ENCODE peak calls at places on chromosomes 5 and 9, in four cellular contexts. U, R, N and I are unnamed samples. For H3K4me1, the result is how much of the 10 kb centered on the place peaks cover.

GRCh38 chr5:114449836-114450515 is 88.1 kb downstream of the KCNN2 start:
- DNase-seq in N (peak), R (peak), U (peak), I (peak)

GRCh38 chr5:67165524-67166459 is 30.8 kb downstream of the CD180 start:
- DNase-seq in N (no peak), U (no peak), R (peak), I (peak)

GRCh38 chr5:163712011-163712410 is 206.6 kb downstream of the MAT2B start:
- DNase-seq in R (no peak), U (no peak), N (no peak), I (no peak)

GRCh38 chr5:10635257-10635860 is 71.5 kb downstream of the ANKRD33B start:
- DNase-seq in U (peak), N (no peak), R (no peak), I (no peak)

GRCh38 chr5:138981606-138982005 is 106.5 kb upstream of the LRRTM2 start:
- DNase-seq in R (no peak), N (no peak), U (no peak), I (no peak)

GRCh38 chr9:125106285-125106893 is 36.9 kb downstream of the SCAI start:
- DNase-seq in R (no peak), N (no peak), U (no peak), I (no peak)

GRCh38 chr5:96567188-96567587 is 95.0 kb upstream of the CAST start:
- DNase-seq in R (no peak), U (no peak), N (no peak), I (no peak)

GRCh38 chr5:168301593-168302388 is 10.3 kb downstream of the WWC1 start:
- DNase-seq in R (no peak), N (no peak), U (no peak), I (no peak)

GRCh38 chr5:131082034-131082550 is 83.0 kb downstream of the HINT1 start:
- DNase-seq in N (no peak), R (no peak), U (no peak), I (no peak)

GRCh38 chr9:126420643-126421564 is 94.3 kb downstream of the MVB12B start:
- DNase-seq in U (no peak), N (peak), R (no peak), I (no peak)

DNA sequence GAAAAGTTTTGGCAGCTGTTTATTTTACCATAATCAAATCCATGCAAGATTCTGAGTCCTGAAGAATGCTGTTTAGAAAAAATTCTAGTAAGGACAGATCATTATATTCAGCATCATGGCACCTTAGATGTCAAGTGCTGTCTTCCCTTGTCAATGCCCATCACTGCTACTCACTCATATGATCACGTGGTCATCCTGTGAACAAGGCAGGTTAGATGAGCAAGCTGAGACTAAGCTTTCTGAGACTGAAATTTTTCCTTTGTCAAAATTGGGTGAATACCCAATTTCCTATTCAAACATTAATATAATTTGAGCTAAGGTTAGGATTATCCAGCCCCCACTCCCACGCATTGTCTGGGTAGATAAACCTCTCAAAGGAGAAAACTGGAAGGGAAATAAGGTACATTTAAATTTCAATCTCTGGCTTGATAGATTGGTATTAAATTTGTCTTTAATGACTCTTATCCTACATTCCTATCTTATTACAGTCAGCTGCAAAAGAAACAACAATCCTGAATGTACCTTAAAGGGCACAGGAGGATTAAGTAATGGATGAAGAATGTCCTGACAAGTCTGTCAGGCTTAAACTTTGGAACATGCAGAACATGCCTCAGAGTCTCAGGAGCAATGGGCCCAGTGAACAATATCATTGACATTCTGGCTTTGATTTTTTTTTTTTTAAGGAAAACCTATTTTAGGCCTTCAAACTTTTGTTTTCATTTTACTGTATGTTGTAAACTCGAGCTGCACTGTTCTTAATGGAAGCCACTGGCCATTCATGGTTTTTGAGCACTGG is 148.7 kb upstream of the RANBP3L start:
- DNase-seq in N (no peak), U (no peak), R (no peak), I (no peak)
- H3K4me1 ChIP-seq in N (under half), U (under half), R (under half), I (under half)

GRCh38 chr5:143469125-143469524 is 65.6 kb upstream of the NR3C1 start:
- DNase-seq in N (no peak), R (no peak), U (no peak), I (no peak)
- TF ChIP-seq TCF12 in N (no peak), R (no peak), U (no peak), I (no peak)

DNA sequence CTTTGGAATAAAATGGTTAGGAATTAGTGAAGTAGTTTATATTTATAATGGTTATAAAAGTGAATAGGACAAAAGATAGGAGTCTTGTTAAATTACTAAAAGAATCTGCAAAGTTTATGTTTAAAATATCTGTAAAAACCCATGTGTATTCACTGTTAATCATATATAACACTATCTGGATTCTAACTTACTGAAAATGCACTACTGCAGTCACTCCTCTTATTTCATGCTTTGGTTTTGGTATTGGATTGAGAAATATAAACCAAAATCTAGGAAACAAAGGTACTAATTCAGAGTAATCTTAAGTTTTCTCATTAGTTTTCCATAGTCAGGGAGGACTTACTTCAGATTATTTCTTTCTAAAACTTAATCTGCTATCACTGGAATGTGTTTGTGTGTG is 49.5 kb downstream of the ST8SIA4 start:
- DNase-seq in U (no peak), R (no peak), N (no peak), I (no peak)
- H3K4me1 ChIP-seq in U (under half), R (under half), N (under half), I (under half)

GRCh38 chr5:180291234-180291940 is 496 bp downstream of the MAPK9 start:
- DNase-seq in R (no peak), U (no peak), N (no peak), I (peak)

GRCh38 chr5:180291943-180292831 is at the start of gene MAPK9:
- DNase-seq in R (peak), U (no peak), N (peak), I (no peak)

GRCh38 chr5:180289433-180289832 is 2.5 kb downstream of the MAPK9 start:
- DNase-seq in R (peak), N (no peak), U (no peak), I (no peak)

GRCh38 chr5:180289966-180290365 is 1.9 kb downstream of the MAPK9 start:
- DNase-seq in U (no peak), N (no peak), R (no peak), I (no peak)

DNA sequence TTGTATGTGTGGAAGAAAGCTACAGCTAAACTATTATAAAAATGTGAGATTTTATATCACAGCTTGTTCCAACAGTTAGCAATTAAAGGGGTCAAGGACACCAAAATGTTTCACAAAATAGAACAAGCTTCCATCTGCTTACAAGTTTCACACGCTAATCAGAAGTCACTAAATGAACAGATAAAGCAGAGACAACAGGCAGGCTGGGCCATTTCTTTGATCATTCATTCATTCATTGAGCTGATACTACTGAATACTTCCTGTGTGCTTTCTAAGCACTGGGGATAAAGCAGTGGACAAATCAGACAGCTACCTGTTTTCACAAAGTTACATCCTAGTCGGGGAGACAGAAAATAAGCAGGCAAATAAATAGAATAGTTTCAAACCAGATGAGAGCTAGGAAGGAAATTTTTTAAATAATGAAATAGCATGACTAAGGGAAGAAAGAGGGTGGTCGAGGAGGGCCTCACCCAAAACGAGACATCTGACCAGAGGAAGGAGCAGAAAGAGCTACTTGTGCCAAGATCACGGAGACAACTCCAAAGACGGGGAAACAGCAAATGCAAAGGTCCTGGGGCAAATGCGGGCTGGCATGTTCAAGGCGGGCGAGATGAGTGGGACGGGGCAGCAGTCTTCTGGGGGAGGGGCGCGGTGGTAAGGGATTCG is 1.2 kb downstream of the MAPK9 start:
- DNase-seq in U (no peak), R (no peak), N (no peak), I (no peak)
- TF ChIP-seq TCF12 in U (no peak), R (no peak), N (no peak), I (no peak)